ENCODE peak calls at places on chromosomes 3 and 15, in five cellular contexts. G is GM12878, H is HepG2, E is K562, J is H1. Z is an unnamed sample.

GRCh38 chr15:43795997-43796396 is 3.9 kb downstream of the SERF2 start:
- DNase-seq in J (peak), G (no peak), E (no peak), H (no peak), Z (no peak)

GRCh38 chr3:129602730-129603560 is 3.5 kb downstream of the PLXND1 start:
- DNase-seq in E (peak), H (peak), J (no peak), G (no peak), Z (no peak)

GRCh38 chr15:75583689-75584088 is 4.6 kb upstream of the PTPN9 start:
- DNase-seq in H (no peak), E (no peak), G (no peak), J (no peak), Z (no peak)

GRCh38 chr15:76204558-76204845 is 106.8 kb downstream of the ETFA start:
- DNase-seq in E (no peak), G (no peak), J (no peak), H (no peak), Z (no peak)

GRCh38 chr3:123741058-123741511 is 143.0 kb downstream of the MYLK start:
- DNase-seq in H (no peak), J (no peak), E (no peak), G (no peak), Z (no peak)

GRCh38 chr15:54681578-54681977 is 515.2 kb downstream of the RSL24D1 start:
- DNase-seq in J (no peak), H (no peak), G (no peak), E (no peak), Z (no peak)

GRCh38 chr15:63939531-63940130 is 105.9 kb upstream of the HERC1 start:
- DNase-seq in H (peak), E (peak), G (peak), J (no peak), Z (no peak)

GRCh38 chr3:4581040-4581439 is 87.9 kb downstream of the ITPR1 start:
- DNase-seq in H (no peak), G (no peak), E (no peak), J (no peak), Z (no peak)

GRCh38 chr15:60575995-60576394 is 97.1 kb upstream of the ICE2 start:
- DNase-seq in H (peak), J (no peak), G (no peak), E (no peak), Z (no peak)

GRCh38 chr3:150599611-150600297 is 3.4 kb upstream of the SELENOT start:
- DNase-seq in G (no peak), E (peak), J (no peak), H (no peak), Z (peak)

GRCh38 chr15:96977886-96978285 is 647.4 kb downstream of the NR2F2 start:
- DNase-seq in H (no peak), E (no peak), G (no peak), J (no peak), Z (no peak)

GRCh38 chr3:74599564-74599963 is 14.9 kb downstream of the CNTN3 start:
- DNase-seq in J (no peak), E (no peak), H (no peak), G (no peak), Z (no peak)

GRCh38 chr3:193016437-193016887 is 98.8 kb upstream of the MB21D2 start:
- DNase-seq in E (no peak), J (no peak), G (no peak), H (no peak), Z (no peak)

GRCh38 chr3:23807161-23808015 is 1.6 kb downstream of the UBE2E1 start:
- DNase-seq in J (no peak), E (peak), G (no peak), H (no peak), Z (no peak)

GRCh38 chr3:42055291-42055690 is 35.9 kb upstream of the TRAK1 start:
- DNase-seq in J (no peak), H (peak), E (no peak), G (no peak), Z (no peak)

GRCh38 chr3:31341130-31341529 is 191.6 kb upstream of the STT3B start:
- DNase-seq in J (no peak), E (peak), G (no peak), H (peak), Z (no peak)

GRCh38 chr3:169002689-169003088 is 660.8 kb downstream of the MECOM start:
- DNase-seq in H (no peak), G (no peak), J (peak), E (no peak), Z (no peak)

GRCh38 chr3:4759689-4760312 is 219.4 kb upstream of the BHLHE40 start:
- DNase-seq in G (no peak), E (peak), J (no peak), H (no peak), Z (no peak)

GRCh38 chr15:53256043-53256442 is 465.9 kb upstream of the ONECUT1 start:
- DNase-seq in J (no peak), G (no peak), E (no peak), H (no peak), Z (no peak)

GRCh38 chr3:43001094-43001553 is 22.0 kb downstream of the GASK1A start:
- DNase-seq in E (no peak), J (no peak), H (peak), G (no peak), Z (no peak)

GRCh38 chr15:72189250-72189902 is 8.2 kb downstream of the GRAMD2A start:
- DNase-seq in H (no peak), J (no peak), G (no peak), E (no peak), Z (no peak)

GRCh38 chr15:93050648-93051047 is 38.4 kb downstream of the RGMA start:
- DNase-seq in E (no peak), G (no peak), J (no peak), H (no peak), Z (no peak)

GRCh38 chr3:193029800-193030199 is 112.1 kb upstream of the MB21D2 start:
- DNase-seq in H (no peak), G (no peak), J (no peak), E (no peak), Z (no peak)

GRCh38 chr3:113695818-113696645 is at the start of gene USF3:
- DNase-seq in H (peak), E (peak), J (peak), G (peak), Z (peak)

GRCh38 chr3:188061133-188061532 is 92.8 kb upstream of the LPP start:
- DNase-seq in H (peak), G (no peak), J (no peak), E (peak), Z (peak)

GRCh38 chr15:58201536-58201935 is 63.4 kb downstream of the AQP9 start:
- DNase-seq in J (no peak), G (no peak), H (no peak), E (no peak), Z (no peak)

GRCh38 chr15:97706059-97706458 is 254.4 kb upstream of the ARRDC4 start:
- DNase-seq in E (no peak), H (no peak), G (no peak), J (no peak), Z (no peak)

GRCh38 chr3:115602194-115602593 is 21.1 kb upstream of the GAP43 start:
- DNase-seq in E (no peak), H (no peak), J (no peak), G (no peak), Z (no peak)

GRCh38 chr3:182464513-182465145 is 328.7 kb upstream of the ATP11B start:
- DNase-seq in J (no peak), H (peak), E (no peak), G (no peak), Z (no peak)

GRCh38 chr15:40506964-40507571 is 36.3 kb downstream of the CHST14 start:
- DNase-seq in H (peak), J (no peak), E (peak), G (no peak), Z (peak)

GRCh38 chr15:82272154-82272553 is 9.5 kb downstream of the SAXO2 start:
- DNase-seq in H (no peak), E (no peak), J (no peak), G (no peak), Z (no peak)

GRCh38 chr3:58491506-58492384 is at the start of gene KCTD6:
- DNase-seq in E (peak), J (peak), H (peak), G (peak), Z (peak)

GRCh38 chr3:79361748-79362378 is 405.9 kb downstream of the ROBO1 start:
- DNase-seq in H (peak), G (no peak), J (no peak), E (peak), Z (peak)

GRCh38 chr3:185330644-185331043 is 32.3 kb upstream of the MAP3K13 start:
- DNase-seq in H (no peak), E (no peak), J (no peak), G (no peak), Z (no peak)

GRCh38 chr15:31964586-31965307 is 65.6 kb upstream of the CHRNA7 start:
- DNase-seq in J (no peak), E (no peak), G (no peak), H (no peak), Z (no peak)

GRCh38 chr15:33468740-33469139 is 158.0 kb downstream of the RYR3 start:
- DNase-seq in G (no peak), H (no peak), J (peak), E (no peak), Z (no peak)

GRCh38 chr3:188978772-188979171 is 193.0 kb upstream of the TPRG1 start:
- DNase-seq in G (no peak), E (no peak), H (peak), J (no peak), Z (no peak)

GRCh38 chr3:170180107-170180951 is 1.2 kb downstream of the PHC3 start:
- DNase-seq in J (no peak), G (no peak), E (peak), H (no peak), Z (no peak)

GRCh38 chr15:48360841-48361240 is 29.6 kb downstream of the DUT start:
- DNase-seq in E (peak), G (no peak), H (no peak), J (no peak), Z (peak)
- TF ChIP-seq ATF3 in E (no peak), G (no peak), H (no peak), J (no peak), Z (no peak)

GRCh38 chr15:101642361-101642760 is 9.8 kb downstream of the TM2D3 start:
- DNase-seq in G (no peak), H (no peak), E (no peak), J (no peak), Z (no peak)

GRCh38 chr15:101637038-101637437 is 15.1 kb downstream of the TM2D3 start:
- DNase-seq in E (no peak), H (no peak), G (no peak), J (no peak), Z (no peak)

GRCh38 chr15:101637549-101638318 is 14.4 kb downstream of the TM2D3 start:
- DNase-seq in J (no peak), E (no peak), G (no peak), H (no peak), Z (no peak)

GRCh38 chr15:101641894-101642293 is 10.3 kb downstream of the TM2D3 start:
- DNase-seq in E (no peak), J (no peak), G (peak), H (no peak), Z (no peak)

GRCh38 chr15:101641134-101641764 is 10.9 kb downstream of the TM2D3 start:
- DNase-seq in H (peak), J (no peak), G (peak), E (peak), Z (peak)
- H3K9ac ChIP-seq in H (no peak), J (no peak), G (no peak), E (no peak), Z (no peak)

GRCh38 chr3:107063351-107063750 is 313.9 kb upstream of the CCDC54 start:
- DNase-seq in J (no peak), E (no peak), H (no peak), G (no peak), Z (no peak)
- TF ChIP-seq ATF3 in J (no peak), E (no peak), H (no peak), G (no peak), Z (no peak)

GRCh38 chr3:197675568-197675860 is 61.2 kb downstream of the RUBCN start:
- DNase-seq in G (no peak), H (no peak), E (no peak), J (no peak), Z (no peak)

GRCh38 chr3:197670361-197670760 is 66.3 kb downstream of the RUBCN start:
- DNase-seq in J (no peak), H (no peak), E (no peak), G (no peak), Z (no peak)

GRCh38 chr3:197674741-197675567 is 61.8 kb downstream of the RUBCN start:
- DNase-seq in J (no peak), G (no peak), H (no peak), E (no peak), Z (no peak)
- H3K9ac ChIP-seq in J (no peak), G (no peak), H (no peak), E (no peak), Z (no peak)

GRCh38 chr15:73433878-73434277 is 9.1 kb upstream of the REC114 start:
- DNase-seq in G (no peak), J (no peak), H (no peak), E (no peak), Z (no peak)

GRCh38 chr15:73442436-73442835 is 528 bp upstream of the REC114 start:
- DNase-seq in E (no peak), H (no peak), J (no peak), G (no peak), Z (no peak)

GRCh38 chr15:73440571-73440970 is 2.4 kb upstream of the REC114 start:
- DNase-seq in G (no peak), J (no peak), H (no peak), E (no peak), Z (no peak)

GRCh38 chr15:73438651-73439050 is 4.3 kb upstream of the REC114 start:
- DNase-seq in J (no peak), H (no peak), G (no peak), E (no peak), Z (no peak)

DNA sequence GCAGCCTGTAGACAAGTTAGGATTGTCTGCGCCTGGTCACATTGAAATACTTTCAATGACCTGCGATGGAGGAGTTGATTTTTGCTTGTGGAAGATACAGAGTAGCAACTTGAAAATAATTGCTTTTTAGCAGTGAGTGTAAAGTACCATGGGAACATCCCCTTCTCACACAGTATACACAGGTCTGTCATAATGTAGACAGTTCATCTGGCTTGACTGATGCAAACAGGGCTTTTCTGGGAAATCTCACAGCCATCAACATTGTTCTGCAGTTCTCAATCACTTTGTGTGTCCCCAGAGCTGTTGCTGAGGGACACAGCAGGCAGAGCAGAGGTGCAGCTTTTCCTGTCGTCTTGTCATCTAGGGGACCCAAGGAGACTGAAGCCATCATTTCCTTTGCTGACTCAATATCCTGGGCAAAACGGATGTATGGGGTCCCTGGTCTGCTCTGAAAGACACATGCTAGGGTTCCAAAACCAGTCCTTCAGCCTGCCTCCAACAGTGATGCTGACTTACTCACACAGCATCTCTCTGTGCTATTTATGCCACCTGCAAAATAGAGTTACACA is 5.3 kb upstream of the REC114 start:
- DNase-seq in J (no peak), G (no peak), H (no peak), E (no peak), Z (no peak)
- TF ChIP-seq ATF3 in J (no peak), G (no peak), H (no peak), E (no peak), Z (no peak)

Z was measured in HCT116.